ENCODE peak calls at places on chromosomes 12 and 14, in five cellular contexts. P is NCI-H1417, A is A549, T is nucleus accumbens, I is T follicular helper cell. W is an unnamed sample.

GRCh38 chr12:4194661-4195060 is 78.9 kb upstream of the CCND2 start:
- DNase-seq in P (no peak), A (no peak), T (no peak), I (no peak), W (no peak)

GRCh38 chr14:89384023-89384422 is 33.0 kb downstream of the FOXN3 start:
- DNase-seq in P (peak), A (no peak), T (no peak), I (no peak), W (no peak)

GRCh38 chr12:76266797-76267196 is 81.4 kb downstream of the BBS10 start:
- DNase-seq in P (peak), A (peak), T (no peak), I (no peak), W (no peak)

GRCh38 chr14:44462372-44462771 is 44.7 kb downstream of the FSCB start:
- DNase-seq in P (no peak), A (no peak), T (no peak), I (no peak), W (peak)

GRCh38 chr12:27973487-27973890 is 956 bp upstream of the PTHLH start:
- DNase-seq in P (no peak), A (peak), T (no peak), I (no peak), W (no peak)

GRCh38 chr12:104604070-104604994 is 147.6 kb downstream of the CHST11 start:
- DNase-seq in P (no peak), A (peak), T (no peak), I (no peak), W (no peak)

GRCh38 chr14:56374421-56374820 is 205.2 kb upstream of the TMEM260 start:
- DNase-seq in P (no peak), A (no peak), T (no peak), I (no peak), W (no peak)

GRCh38 chr12:66964629-66965028 is 285.8 kb upstream of the GRIP1 start:
- DNase-seq in P (no peak), A (no peak), T (no peak), I (peak), W (no peak)

GRCh38 chr12:54162741-54163140 is 26.0 kb downstream of the SMUG1 start:
- DNase-seq in P (peak), A (no peak), T (no peak), I (no peak), W (no peak)

GRCh38 chr14:61322799-61323290 is 1.5 kb downstream of the PRKCH start:
- DNase-seq in P (no peak), A (peak), T (no peak), I (no peak), W (no peak)

GRCh38 chr14:96245710-96246534 is 10.1 kb upstream of the BDKRB1 start:
- DNase-seq in P (no peak), A (no peak), T (no peak), I (no peak), W (no peak)

GRCh38 chr12:104782296-104782695 is 175.8 kb downstream of the SLC41A2 start:
- DNase-seq in P (no peak), A (no peak), T (no peak), I (no peak), W (no peak)

GRCh38 chr14:26765768-26766550 is 168.1 kb upstream of the NOVA1 start:
- DNase-seq in P (no peak), A (peak), T (no peak), I (no peak), W (peak)

GRCh38 chr14:78130356-78130755 is 39.8 kb upstream of the NRXN3 start:
- DNase-seq in P (no peak), A (no peak), T (no peak), I (no peak), W (no peak)

GRCh38 chr12:89756638-89757321 is 48.1 kb upstream of the ATP2B1 start:
- DNase-seq in P (no peak), A (peak), T (no peak), I (no peak), W (no peak)

GRCh38 chr14:93006484-93007128 is 83.7 kb downstream of the CHGA start:
- DNase-seq in P (no peak), A (no peak), T (no peak), I (no peak), W (peak)

GRCh38 chr12:46177842-46178608 is 90.8 kb downstream of the SLC38A1 start:
- DNase-seq in P (no peak), A (no peak), T (no peak), I (no peak), W (no peak)

GRCh38 chr14:55913324-55914035 is 204.7 kb upstream of the PELI2 start:
- DNase-seq in P (no peak), A (no peak), T (no peak), I (no peak), W (no peak)

GRCh38 chr12:76688627-76689026 is 75.3 kb upstream of the ZDHHC17 start:
- DNase-seq in P (no peak), A (peak), T (no peak), I (no peak), W (no peak)

GRCh38 chr12:105852496-105852895 is 286.3 kb downstream of the NUAK1 start:
- DNase-seq in P (no peak), A (no peak), T (no peak), I (no peak), W (no peak)

GRCh38 chr12:106446429-106447092 is 89.0 kb downstream of the POLR3B start:
- DNase-seq in P (peak), A (no peak), T (no peak), I (no peak), W (peak)

GRCh38 chr14:104239185-104239775 is 100.9 kb downstream of the KIF26A start:
- DNase-seq in P (no peak), A (no peak), T (no peak), I (no peak), W (no peak)